ENCODE peak calls at places on chromosomes 6 and 20, in ten cellular contexts. O is lower leg skin; B is activated B cell treated with CpG ODN at 0.5 μM for 24 hours; U is heart right ventricle; E is colonic mucosa; A is cardiac muscle cell; X is BE2C; N is CD8-positive, alpha-beta T cell; Q is neural crest cell; S is WTC11. C is an unnamed sample.

GRCh38 chr6:123402052-123402451 is 234.7 kb downstream of the TRDN start:
- DNase-seq in O (no peak), B (no peak), U (no peak), E (no peak), A (no peak), X (no peak), N (no peak), Q (no peak), S (no peak), C (no peak)

GRCh38 chr20:10328897-10329255 is 105.1 kb downstream of the MKKS start:
- DNase-seq in O (no peak), B (no peak), U (no peak), E (no peak), A (no peak), X (no peak), N (no peak), Q (no peak), S (no peak), C (no peak)

GRCh38 chr6:19562468-19562867 is 274.7 kb upstream of the ID4 start:
- DNase-seq in O (no peak), B (no peak), U (no peak), E (no peak), A (no peak), X (no peak), N (no peak), Q (no peak), S (no peak), C (no peak)

GRCh38 chr6:37399131-37399530 is 33.9 kb upstream of the CMTR1 start:
- DNase-seq in O (no peak), B (no peak), U (no peak), E (no peak), A (peak; percentile 19), X (no peak), N (no peak), Q (no peak), S (no peak), C (no peak)

GRCh38 chr6:2630362-2630761 is 120.4 kb downstream of the MYLK4 start:
- DNase-seq in O (no peak), B (no peak), U (no peak), E (no peak), A (peak; percentile 93), X (no peak), N (no peak), Q (no peak), S (no peak), C (peak; percentile 58)

GRCh38 chr6:46199387-46199786 is 28.6 kb upstream of the ENPP5 start:
- DNase-seq in O (no peak), B (no peak), U (no peak), E (no peak), A (peak; percentile 90), X (no peak), N (no peak), Q (no peak), S (no peak), C (no peak)

GRCh38 chr6:157281570-157281969 is 41.7 kb downstream of the TMEM242 start:
- DNase-seq in O (no peak), B (no peak), U (no peak), E (no peak), A (peak; percentile 17), X (peak; percentile 40), N (no peak), Q (no peak), S (peak; percentile 60), C (no peak)

GRCh38 chr6:117264487-117265424 is 602 bp upstream of the VGLL2 start:
- DNase-seq in O (no peak), B (no peak), U (no peak), E (no peak), A (peak; percentile 16), X (no peak), N (no peak), Q (no peak), S (peak; percentile 20), C (no peak)

GRCh38 chr6:134253681-134254080 is 64.2 kb downstream of the SGK1 start:
- DNase-seq in O (no peak), B (no peak), U (no peak), E (no peak), A (peak; percentile 29), X (no peak), N (no peak), Q (no peak), S (no peak), C (peak; percentile 67)

GRCh38 chr6:147559016-147559415 is 50.5 kb downstream of the SAMD5 start:
- DNase-seq in O (no peak), B (no peak), U (no peak), E (peak; percentile 57), A (peak; percentile 5), X (no peak), N (no peak), Q (no peak), S (no peak), C (no peak)

GRCh38 chr6:48825501-48826317 is 637.3 kb downstream of the MMUT start:
- DNase-seq in O (no peak), B (no peak), U (no peak), E (no peak), A (peak; percentile 59), X (no peak), N (no peak), Q (no peak), S (no peak), C (no peak)

GRCh38 chr6:138038148-138038870 is 68.9 kb downstream of the PERP start:
- DNase-seq in O (no peak), B (no peak), U (no peak), E (no peak), A (no peak), X (no peak), N (no peak), Q (no peak), S (no peak), C (no peak)

GRCh38 chr20:22861231-22861980 is 173.7 kb upstream of the SSTR4 start:
- DNase-seq in O (no peak), B (no peak), U (no peak), E (no peak), A (peak; percentile 21), X (no peak), N (no peak), Q (no peak), S (no peak), C (no peak)
- TF ChIP-seq CTCF in O (no peak), B (no peak), U (no peak), E (no peak), A (no peak), X (no peak), N (no peak), Q (no peak), S (no peak), C (no peak)

GRCh38 chr6:66555082-66555481 is 848.1 kb upstream of the EYS start:
- DNase-seq in O (no peak), B (no peak), U (no peak), E (no peak), A (no peak), X (no peak), N (no peak), Q (no peak), S (no peak), C (no peak)

GRCh38 chr6:66561479-66561878 is 854.5 kb upstream of the EYS start:
- DNase-seq in O (no peak), B (no peak), U (no peak), E (no peak), A (no peak), X (no peak), N (no peak), Q (no peak), S (no peak), C (no peak)

GRCh38 chr6:66556936-66557335 is 849.9 kb upstream of the EYS start:
- DNase-seq in O (no peak), B (no peak), U (no peak), E (no peak), A (no peak), X (no peak), N (no peak), Q (no peak), S (no peak), C (no peak)

GRCh38 chr6:66558189-66558588 is 851.2 kb upstream of the EYS start:
- DNase-seq in O (no peak), B (no peak), U (no peak), E (no peak), A (no peak), X (peak; percentile 14), N (no peak), Q (no peak), S (no peak), C (no peak)
- TF ChIP-seq CTCF in O (no peak), B (no peak), U (no peak), E (no peak), A (no peak), X (peak; percentile 61), N (no peak), Q (peak; percentile 31), S (no peak), C (no peak)

GRCh38 chr20:31578448-31579138 is 26.5 kb upstream of the ID1 start:
- DNase-seq in O (no peak), B (no peak), U (no peak), E (no peak), A (no peak), X (no peak), N (no peak), Q (no peak), S (peak; percentile 53), C (no peak)

GRCh38 chr20:31580706-31581105 is 24.4 kb upstream of the ID1 start:
- DNase-seq in O (no peak), B (no peak), U (no peak), E (no peak), A (no peak), X (no peak), N (no peak), Q (no peak), S (no peak), C (no peak)

GRCh38 chr20:31577194-31577593 is 27.9 kb upstream of the ID1 start:
- DNase-seq in O (no peak), B (no peak), U (no peak), E (no peak), A (no peak), X (no peak), N (no peak), Q (no peak), S (no peak), C (no peak)

GRCh38 chr20:31579245-31579644 is 25.8 kb upstream of the ID1 start:
- DNase-seq in O (no peak), B (no peak), U (no peak), E (no peak), A (no peak), X (no peak), N (no peak), Q (no peak), S (no peak), C (no peak)

GRCh38 chr20:31581391-31581790 is 23.7 kb upstream of the ID1 start:
- DNase-seq in O (no peak), B (no peak), U (no peak), E (no peak), A (no peak), X (no peak), N (no peak), Q (no peak), S (no peak), C (no peak)
- TF ChIP-seq CTCF in O (no peak), B (no peak), U (no peak), E (no peak), A (no peak), X (no peak), N (no peak), Q (no peak), S (no peak), C (no peak)

DNA sequence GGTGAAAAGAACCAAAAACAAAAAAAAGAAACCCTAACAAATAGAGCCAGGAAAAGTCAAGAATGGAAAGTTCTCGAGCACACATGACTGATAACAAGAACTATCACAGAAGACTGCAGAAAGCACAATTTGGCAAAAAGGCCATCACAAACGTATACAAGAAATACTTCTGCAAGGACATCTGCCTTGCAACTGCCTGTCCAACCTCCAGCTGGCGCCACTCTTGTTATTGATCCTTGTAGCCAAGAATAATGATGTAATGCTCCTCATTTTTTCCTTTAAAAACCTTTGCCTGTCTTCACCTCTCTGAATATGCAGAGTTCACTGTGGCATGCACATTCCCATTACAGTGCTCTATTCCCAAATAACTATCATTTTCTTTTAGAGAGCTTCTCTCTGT is 87.9 kb upstream of the BMP5 start:
- DNase-seq in O (no peak), B (no peak), U (no peak), E (no peak), A (peak; percentile 30), X (peak; percentile 30), N (no peak), Q (no peak), S (peak; percentile 35), C (no peak)
- TF ChIP-seq CTCF in O (no peak), B (no peak), U (no peak), E (no peak), A (peak; percentile 34), X (peak; percentile 61), N (no peak), Q (peak; percentile 49), S (no peak), C (peak; percentile 37)

C was measured in BJ.